ENCODE peak calls at places on chromosomes 3 and 15, in six cellular contexts. S is ovary, B is A549, Q is tibial nerve, E is uterus, C is endothelial cell of umbilical vein. M is an unnamed sample.

GRCh38 chr3:104349836-104350235 is 1016.9 kb upstream of the ALCAM start:
- DNase-seq in S (no peak), B (no peak), Q (no peak), E (no peak), C (no peak), M (no peak)

GRCh38 chr3:31893174-31893573 is 87.9 kb downstream of the OSBPL10 start:
- DNase-seq in S (no peak), B (no peak), Q (no peak), E (no peak), C (no peak), M (no peak)

GRCh38 chr3:33578325-33579180 is 138.3 kb upstream of the UBP1 start:
- DNase-seq in S (no peak), B (peak), Q (no peak), E (no peak), C (peak), M (no peak)

GRCh38 chr15:70090436-70091291 is 7.1 kb downstream of the TLE3 start:
- DNase-seq in S (no peak), B (no peak), Q (no peak), E (no peak), C (no peak), M (no peak)

GRCh38 chr3:183295211-183295610 is 42.2 kb downstream of the B3GNT5 start:
- DNase-seq in S (no peak), B (no peak), Q (no peak), E (no peak), C (no peak), M (peak)

GRCh38 chr3:20023663-20024417 is 11.8 kb upstream of the PP2D1 start:
- DNase-seq in S (no peak), B (no peak), Q (no peak), E (no peak), C (peak), M (peak)

GRCh38 chr15:77071338-77072223 is 672 bp upstream of the TSPAN3 start:
- DNase-seq in S (no peak), B (no peak), Q (no peak), E (no peak), C (no peak), M (no peak)

GRCh38 chr3:127729556-127730056 is 56.9 kb downstream of the ABTB1 start:
- DNase-seq in S (no peak), B (no peak), Q (no peak), E (no peak), C (no peak), M (no peak)

GRCh38 chr3:193673845-193674244 is 80.8 kb downstream of the OPA1 start:
- DNase-seq in S (no peak), B (no peak), Q (no peak), E (no peak), C (no peak), M (no peak)

GRCh38 chr15:93164409-93164808 is 75.4 kb upstream of the RGMA start:
- DNase-seq in S (no peak), B (no peak), Q (no peak), E (no peak), C (no peak), M (no peak)

GRCh38 chr3:141384575-141384974 is 16.3 kb downstream of the ZBTB38 start:
- DNase-seq in S (no peak), B (no peak), Q (no peak), E (no peak), C (no peak), M (no peak)

GRCh38 chr3:28836199-28836598 is 444.7 kb upstream of the RBMS3 start:
- DNase-seq in S (no peak), B (no peak), Q (no peak), E (no peak), C (no peak), M (no peak)

GRCh38 chr15:29938701-29939340 is 116.6 kb upstream of the TJP1 start:
- DNase-seq in S (no peak), B (no peak), Q (no peak), E (no peak), C (no peak), M (no peak)

GRCh38 chr15:39079296-39079834 is 501.5 kb upstream of the THBS1 start:
- DNase-seq in S (no peak), B (peak), Q (no peak), E (no peak), C (peak), M (no peak)

GRCh38 chr3:42706721-42707619 is 4.4 kb upstream of the HHATL start:
- DNase-seq in S (peak), B (no peak), Q (no peak), E (no peak), C (no peak), M (no peak)

GRCh38 chr3:141940204-141940776 is 63.8 kb downstream of the ATP1B3 start:
- DNase-seq in S (no peak), B (peak), Q (no peak), E (no peak), C (peak), M (peak)

GRCh38 chr3:142961539-142961938 is 1.9 kb downstream of the PAQR9 start:
- DNase-seq in S (no peak), B (no peak), Q (no peak), E (no peak), C (no peak), M (no peak)

GRCh38 chr3:114597012-114597411 is 303.2 kb downstream of the TIGIT start:
- DNase-seq in S (no peak), B (no peak), Q (no peak), E (no peak), C (no peak), M (no peak)

GRCh38 chr15:90860450-90860849 is 7.9 kb upstream of the FURIN start:
- DNase-seq in S (no peak), B (no peak), Q (no peak), E (no peak), C (no peak), M (no peak)

GRCh38 chr3:107208100-107208499 is 169.1 kb upstream of the CCDC54 start:
- DNase-seq in S (no peak), B (peak), Q (no peak), E (peak), C (peak), M (peak)

GRCh38 chr3:53730565-53730964 is 115.7 kb downstream of the CHDH start:
- DNase-seq in S (peak), B (no peak), Q (no peak), E (peak), C (no peak), M (peak)

GRCh38 chr15:81948751-81949150 is 97.1 kb downstream of the MEX3B start:
- DNase-seq in S (no peak), B (no peak), Q (no peak), E (no peak), C (no peak), M (no peak)

GRCh38 chr3:65831733-65832425 is 206.8 kb downstream of the MAGI1 start:
- DNase-seq in S (no peak), B (no peak), Q (no peak), E (no peak), C (no peak), M (no peak)

GRCh38 chr3:54211097-54211496 is 88.7 kb downstream of the CACNA2D3 start:
- DNase-seq in S (no peak), B (no peak), Q (no peak), E (no peak), C (no peak), M (no peak)

GRCh38 chr3:152957488-152957887 is 122.6 kb downstream of the P2RY1 start:
- DNase-seq in S (no peak), B (no peak), Q (no peak), E (no peak), C (no peak), M (no peak)

GRCh38 chr3:73148653-73149052 is 87.2 kb downstream of the EBLN2 start:
- DNase-seq in S (no peak), B (no peak), Q (no peak), E (no peak), C (no peak), M (no peak)

GRCh38 chr3:28012830-28013229 is 228.6 kb upstream of the CMC1 start:
- DNase-seq in S (no peak), B (no peak), Q (no peak), E (no peak), C (no peak), M (no peak)

GRCh38 chr3:66830301-66830700 is 167.8 kb upstream of the KBTBD8 start:
- DNase-seq in S (no peak), B (no peak), Q (no peak), E (no peak), C (no peak), M (no peak)

GRCh38 chr15:90645873-90646605 is 71.1 kb upstream of the BLM start:
- DNase-seq in S (no peak), B (no peak), Q (no peak), E (no peak), C (no peak), M (no peak)

GRCh38 chr3:126685041-126685440 is 19.0 kb upstream of the CHCHD6 start:
- DNase-seq in S (no peak), B (no peak), Q (no peak), E (no peak), C (no peak), M (no peak)

GRCh38 chr3:111577798-111578685 is 17.1 kb downstream of the ZBED2 start:
- DNase-seq in S (no peak), B (peak), Q (no peak), E (no peak), C (peak), M (no peak)

GRCh38 chr3:47782538-47783308 is 1.0 kb upstream of the SMARCC1 start:
- DNase-seq in S (no peak), B (no peak), Q (no peak), E (no peak), C (no peak), M (no peak)

DNA sequence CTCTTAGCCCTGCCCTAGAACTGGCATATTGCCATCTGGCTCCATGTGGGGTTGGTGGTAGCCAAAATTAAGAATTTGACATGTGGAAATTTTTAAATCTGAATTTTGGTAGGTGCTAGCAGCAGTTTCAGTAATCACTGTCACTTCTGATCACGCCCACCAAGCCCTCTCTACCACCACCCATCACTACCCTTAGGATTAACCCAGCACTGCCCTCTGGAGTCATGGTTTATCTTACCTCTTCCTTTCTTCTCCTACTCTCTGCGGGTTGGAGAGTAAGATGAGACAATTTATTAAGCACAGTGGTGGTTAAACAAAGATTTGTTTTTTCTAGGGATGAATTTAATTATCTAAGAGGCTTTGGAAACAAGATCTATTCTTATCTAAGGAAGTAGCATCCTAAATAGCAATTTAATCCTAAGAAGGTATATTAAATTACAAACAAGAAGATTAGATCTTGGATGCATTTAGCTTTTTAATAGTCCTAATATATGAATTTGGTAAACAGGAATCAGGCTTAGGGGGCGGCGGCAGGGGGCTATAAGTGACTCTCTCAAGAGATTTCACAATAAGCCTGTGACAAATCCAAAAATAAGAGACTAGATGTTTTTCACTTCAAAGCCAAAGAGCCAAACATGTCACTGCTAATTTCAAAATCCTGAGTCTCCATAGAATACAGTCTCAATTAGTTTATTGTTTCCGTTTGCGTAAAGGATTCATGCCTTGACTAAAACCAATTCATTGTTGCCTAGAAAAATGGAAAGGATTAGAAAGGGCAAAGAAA is 498.4 kb upstream of the UBE2E2 start:
- DNase-seq in S (no peak), B (no peak), Q (no peak), E (no peak), C (no peak), M (no peak)
- TF ChIP-seq CTCF in S (no peak), B (no peak), Q (no peak), E (no peak), C (no peak), M (no peak)

DNA sequence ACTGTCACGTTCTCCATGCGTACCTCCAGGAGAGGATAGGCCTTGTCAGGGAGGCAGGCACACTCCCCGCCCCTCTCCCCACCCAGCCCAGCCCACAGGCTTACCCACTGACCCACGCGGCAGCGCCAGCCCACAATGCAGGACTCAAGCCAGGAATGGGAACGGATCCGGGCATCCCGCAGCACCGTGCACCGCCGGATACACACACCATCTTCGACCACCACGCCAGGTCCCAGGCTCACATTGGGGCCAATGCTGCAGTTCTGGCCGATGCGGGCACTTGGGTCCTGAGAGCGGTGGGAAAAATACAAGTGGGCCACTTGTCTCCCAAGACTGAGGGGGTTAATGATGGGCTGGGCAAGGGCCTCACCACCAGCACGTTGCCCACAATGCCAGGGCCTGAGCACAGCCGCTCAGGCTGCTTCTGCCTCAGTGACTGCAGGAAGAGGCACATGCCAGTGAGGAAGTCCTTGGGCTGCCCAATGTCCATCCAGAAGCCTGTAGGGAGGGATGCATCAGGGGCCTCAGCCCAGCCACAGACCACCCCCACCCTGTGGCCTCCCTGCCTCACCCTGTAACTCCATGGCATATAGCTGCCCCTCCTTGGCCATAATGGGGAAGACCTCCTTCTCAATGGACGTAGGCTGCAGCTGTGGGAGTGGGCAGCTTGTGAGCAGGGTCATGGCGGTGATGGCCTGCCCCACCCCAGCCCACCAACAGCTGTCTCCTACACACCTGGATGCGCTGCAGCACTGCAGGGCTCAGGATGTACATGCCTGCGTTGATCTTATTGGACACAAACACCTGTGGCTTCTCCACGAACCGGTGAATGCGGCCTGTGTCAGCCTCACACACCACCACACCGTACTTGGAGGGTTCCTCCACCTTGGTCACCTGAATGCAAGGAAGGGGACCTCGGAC is 1.6 kb downstream of the GMPPB start:
- DNase-seq in S (peak), B (no peak), Q (peak), E (peak), C (no peak), M (no peak)
- TF ChIP-seq POLR2A in S (no peak), B (no peak), Q (no peak), E (no peak), C (no peak), M (no peak)

DNA sequence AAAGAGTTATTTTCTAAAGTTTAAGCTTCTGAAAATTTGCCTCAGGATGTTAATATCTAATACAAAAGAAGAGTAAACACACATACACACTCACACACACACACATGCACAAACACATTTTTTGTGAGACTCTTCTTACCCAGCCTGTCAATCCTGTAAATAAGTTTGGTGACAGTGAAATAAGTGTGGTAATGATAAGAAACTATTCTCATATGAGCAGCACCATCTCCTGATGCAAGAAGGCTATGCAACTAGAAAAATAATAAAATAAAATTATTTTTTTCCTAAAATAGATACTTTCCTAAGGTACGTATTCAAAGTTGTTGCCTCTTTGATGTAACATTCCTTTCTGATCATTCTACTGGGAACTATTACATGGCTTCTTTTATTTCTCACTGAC is 155.1 kb downstream of the MECOM start:
- DNase-seq in S (no peak), B (no peak), Q (no peak), E (no peak), C (no peak), M (no peak)
- TF ChIP-seq CTCF in S (no peak), B (no peak), Q (no peak), E (no peak), C (no peak), M (no peak)

GRCh38 chr3:16842710-16843270 is 42.0 kb upstream of the PLCL2 start:
- DNase-seq in S (no peak), B (no peak), Q (no peak), E (no peak), C (no peak), M (no peak)

GRCh38 chr3:16841354-16841753 is 43.4 kb upstream of the PLCL2 start:
- DNase-seq in S (no peak), B (no peak), Q (no peak), E (no peak), C (no peak), M (no peak)

GRCh38 chr3:16840111-16840444 is 44.7 kb upstream of the PLCL2 start:
- DNase-seq in S (no peak), B (no peak), Q (no peak), E (no peak), C (peak), M (no peak)

GRCh38 chr3:16844222-16844621 is 40.5 kb upstream of the PLCL2 start:
- DNase-seq in S (no peak), B (no peak), Q (no peak), E (no peak), C (no peak), M (no peak)

GRCh38 chr3:16841906-16842709 is 42.6 kb upstream of the PLCL2 start:
- DNase-seq in S (no peak), B (no peak), Q (no peak), E (no peak), C (no peak), M (peak)
- TF ChIP-seq POLR2A in S (no peak), B (no peak), Q (no peak), E (no peak), C (no peak), M (no peak)

GRCh38 chr3:187150599-187150998 is 11.3 kb upstream of the RPL39L start:
- DNase-seq in S (no peak), B (no peak), Q (no peak), E (no peak), C (peak), M (peak)
- TF ChIP-seq CTCF in S (no peak), B (no peak), Q (peak), E (no peak), C (peak), M (no peak)

DNA sequence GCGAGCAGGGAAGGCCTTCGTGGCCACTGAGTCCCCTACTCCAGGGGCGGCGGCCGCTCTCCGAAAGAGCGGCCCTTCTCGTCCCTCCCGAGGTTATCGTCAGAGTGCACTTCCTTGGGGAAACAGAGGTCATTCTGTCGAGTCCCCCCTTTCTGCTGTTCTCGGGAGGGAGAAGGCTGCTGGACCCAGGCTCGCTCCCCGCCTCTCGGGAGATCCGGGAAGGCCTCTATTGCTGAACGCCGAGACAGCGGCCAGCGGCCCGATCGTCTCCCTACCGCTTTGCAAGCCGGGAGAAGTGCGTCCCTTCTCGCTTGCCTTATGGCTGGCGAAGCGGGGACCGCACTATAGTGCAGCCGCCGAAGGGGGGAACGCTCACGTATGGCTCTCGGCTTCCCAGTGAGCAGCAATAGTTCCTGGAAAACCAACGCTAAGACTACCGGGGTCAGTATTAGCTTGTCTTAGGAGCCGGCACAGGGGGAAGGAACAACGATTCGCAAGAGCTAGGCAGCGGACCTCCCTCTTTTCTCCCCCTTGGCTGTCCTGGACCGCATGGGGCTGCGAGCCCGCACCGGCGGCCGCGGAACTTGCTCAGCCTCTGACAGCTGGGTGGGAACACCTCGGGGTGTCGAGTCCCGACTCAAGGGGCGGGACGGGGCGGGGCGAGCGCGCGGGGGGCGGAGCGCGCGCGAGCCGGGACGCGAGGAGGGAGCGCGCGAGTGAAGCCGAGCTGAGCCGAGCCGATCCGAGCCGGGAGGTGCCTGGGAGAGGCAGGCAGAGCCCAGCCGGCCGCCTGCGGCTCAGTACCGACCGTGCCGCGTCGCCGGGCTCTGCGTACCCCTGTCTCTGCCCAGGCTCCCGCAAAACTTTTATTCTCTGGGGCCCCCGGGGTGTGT is 930 bp upstream of the PPM1L start:
- DNase-seq in S (peak), B (peak), Q (peak), E (peak), C (peak), M (peak)
- TF ChIP-seq POLR2A in S (peak), B (peak), Q (peak), E (peak), C (no peak), M (peak)

GRCh38 chr15:27692438-27692837 is 406.7 kb downstream of the OCA2 start:
- DNase-seq in S (no peak), B (no peak), Q (no peak), E (no peak), C (no peak), M (no peak)

GRCh38 chr15:27686376-27686775 is 412.7 kb downstream of the OCA2 start:
- DNase-seq in S (no peak), B (no peak), Q (no peak), E (no peak), C (no peak), M (no peak)

GRCh38 chr15:27686971-27687370 is 412.1 kb downstream of the OCA2 start:
- DNase-seq in S (no peak), B (no peak), Q (no peak), E (no peak), C (no peak), M (no peak)

GRCh38 chr15:27694506-27695077 is 404.5 kb downstream of the OCA2 start:
- DNase-seq in S (no peak), B (no peak), Q (no peak), E (no peak), C (no peak), M (no peak)

GRCh38 chr15:27690290-27690689 is 408.8 kb downstream of the OCA2 start:
- DNase-seq in S (no peak), B (no peak), Q (no peak), E (no peak), C (no peak), M (no peak)
- TF ChIP-seq CTCF in S (no peak), B (no peak), Q (no peak), E (no peak), C (no peak), M (no peak)

M was measured in thyroid gland.